ENCODE peak calls at places on chromosomes 16 and 17, in eight cellular contexts. One of them, this sample, is unnamed. For H3K27me3 and H3K9me3, the result is how much of the 10 kb centered on the place peaks cover.

GRCh38 chr17:59001158-59001814 is 105.4 kb downstream of the TRIM37 start:
- DNase-seq in thoracic aorta: no peak
- DNase-seq in right cardiac atrium: peak
- DNase-seq in fibroblast of lung: peak
- DNase-seq in upper lobe of left lung: peak
- DNase-seq in DND-41: no peak
- DNase-seq in cardiac muscle cell: no peak
- DNase-seq in H1: no peak
- DNase-seq in this sample: no peak

GRCh38 chr17:53900951-53901350 is 78.2 kb downstream of the KIF2B start:
- DNase-seq in H1: no peak
- DNase-seq in thoracic aorta: no peak
- DNase-seq in upper lobe of left lung: no peak
- DNase-seq in cardiac muscle cell: no peak
- DNase-seq in DND-41: no peak
- DNase-seq in right cardiac atrium: no peak
- DNase-seq in fibroblast of lung: no peak
- DNase-seq in this sample: no peak

GRCh38 chr17:77167472-77168306 is 26.9 kb downstream of the SEC14L1 start:
- DNase-seq in cardiac muscle cell: no peak
- DNase-seq in thoracic aorta: no peak
- DNase-seq in H1: no peak
- DNase-seq in fibroblast of lung: no peak
- DNase-seq in DND-41: no peak
- DNase-seq in right cardiac atrium: no peak
- DNase-seq in upper lobe of left lung: no peak
- DNase-seq in this sample: no peak

GRCh38 chr17:78665952-78666920 is 89.0 kb upstream of the DNAH17 start:
- DNase-seq in upper lobe of left lung: peak
- DNase-seq in right cardiac atrium: peak
- DNase-seq in thoracic aorta: no peak
- DNase-seq in DND-41: peak
- DNase-seq in fibroblast of lung: no peak
- DNase-seq in H1: no peak
- DNase-seq in cardiac muscle cell: peak
- DNase-seq in this sample: peak

GRCh38 chr16:68445458-68445857 is 2.9 kb downstream of the SMPD3 start:
- DNase-seq in cardiac muscle cell: peak
- DNase-seq in fibroblast of lung: peak
- DNase-seq in right cardiac atrium: no peak
- DNase-seq in DND-41: peak
- DNase-seq in thoracic aorta: no peak
- DNase-seq in H1: peak
- DNase-seq in upper lobe of left lung: peak
- DNase-seq in this sample: peak

GRCh38 chr17:57538730-57539456 is 206.2 kb downstream of the CCDC182 start:
- DNase-seq in fibroblast of lung: no peak
- DNase-seq in DND-41: no peak
- DNase-seq in cardiac muscle cell: no peak
- DNase-seq in thoracic aorta: no peak
- DNase-seq in H1: no peak
- DNase-seq in right cardiac atrium: no peak
- DNase-seq in upper lobe of left lung: no peak
- DNase-seq in this sample: no peak

GRCh38 chr17:12993631-12994030 is 24.2 kb downstream of the ELAC2 start:
- DNase-seq in upper lobe of left lung: no peak
- DNase-seq in fibroblast of lung: no peak
- DNase-seq in right cardiac atrium: no peak
- DNase-seq in DND-41: no peak
- DNase-seq in cardiac muscle cell: no peak
- DNase-seq in H1: no peak
- DNase-seq in thoracic aorta: no peak
- DNase-seq in this sample: no peak

GRCh38 chr17:1977583-1978395 is 47.3 kb downstream of the RTN4RL1 start:
- DNase-seq in fibroblast of lung: no peak
- DNase-seq in thoracic aorta: no peak
- DNase-seq in upper lobe of left lung: no peak
- DNase-seq in cardiac muscle cell: peak
- DNase-seq in DND-41: no peak
- DNase-seq in right cardiac atrium: no peak
- DNase-seq in H1: peak
- DNase-seq in this sample: no peak

GRCh38 chr16:14566599-14566998 is 63.5 kb downstream of the PARN start:
- DNase-seq in thoracic aorta: no peak
- DNase-seq in H1: peak
- DNase-seq in fibroblast of lung: no peak
- DNase-seq in cardiac muscle cell: no peak
- DNase-seq in upper lobe of left lung: no peak
- DNase-seq in right cardiac atrium: no peak
- DNase-seq in DND-41: no peak
- DNase-seq in this sample: no peak

GRCh38 chr16:27363797-27364196 is 38.2 kb upstream of the IL21R start:
- DNase-seq in DND-41: no peak
- DNase-seq in cardiac muscle cell: no peak
- DNase-seq in right cardiac atrium: peak
- DNase-seq in fibroblast of lung: no peak
- DNase-seq in thoracic aorta: no peak
- DNase-seq in H1: no peak
- DNase-seq in upper lobe of left lung: peak
- DNase-seq in this sample: no peak

GRCh38 chr17:77343031-77343866 is 202.5 kb downstream of the SEC14L1 start:
- DNase-seq in fibroblast of lung: no peak
- DNase-seq in cardiac muscle cell: no peak
- DNase-seq in H1: no peak
- DNase-seq in DND-41: no peak
- DNase-seq in right cardiac atrium: no peak
- DNase-seq in upper lobe of left lung: peak
- DNase-seq in thoracic aorta: no peak
- DNase-seq in this sample: no peak

GRCh38 chr16:79299154-79299799 is 301.3 kb downstream of the MAF start:
- DNase-seq in right cardiac atrium: no peak
- DNase-seq in DND-41: no peak
- DNase-seq in fibroblast of lung: no peak
- DNase-seq in H1: peak
- DNase-seq in cardiac muscle cell: no peak
- DNase-seq in upper lobe of left lung: no peak
- DNase-seq in thoracic aorta: no peak
- DNase-seq in this sample: peak

GRCh38 chr17:7984904-7985303 is 17.5 kb upstream of the GUCY2D start:
- DNase-seq in upper lobe of left lung: peak
- DNase-seq in fibroblast of lung: no peak
- DNase-seq in right cardiac atrium: no peak
- DNase-seq in DND-41: no peak
- DNase-seq in cardiac muscle cell: no peak
- DNase-seq in H1: no peak
- DNase-seq in thoracic aorta: no peak
- DNase-seq in this sample: no peak

GRCh38 chr17:45228985-45229517 is 7.4 kb downstream of the FMNL1 start:
- DNase-seq in upper lobe of left lung: peak
- DNase-seq in right cardiac atrium: peak
- DNase-seq in cardiac muscle cell: no peak
- DNase-seq in DND-41: peak
- DNase-seq in fibroblast of lung: peak
- DNase-seq in H1: no peak
- DNase-seq in thoracic aorta: peak
- DNase-seq in this sample: peak
- H3K27me3 ChIP-seq in upper lobe of left lung: under half
- H3K27me3 ChIP-seq in right cardiac atrium: under half
- H3K27me3 ChIP-seq in cardiac muscle cell: under half
- H3K27me3 ChIP-seq in DND-41: under half
- H3K27me3 ChIP-seq in fibroblast of lung: under half
- H3K27me3 ChIP-seq in H1: under half
- H3K27me3 ChIP-seq in thoracic aorta: under half
- H3K27me3 ChIP-seq in this sample: under half

GRCh38 chr16:4561565-4561964 is 5.4 kb downstream of the C16orf96 start:
- DNase-seq in DND-41: no peak
- DNase-seq in H1: no peak
- DNase-seq in upper lobe of left lung: no peak
- DNase-seq in cardiac muscle cell: no peak
- DNase-seq in fibroblast of lung: no peak
- DNase-seq in right cardiac atrium: no peak
- DNase-seq in thoracic aorta: no peak
- DNase-seq in this sample: no peak
- H3K9me3 ChIP-seq in DND-41: under half
- H3K9me3 ChIP-seq in H1: under half
- H3K9me3 ChIP-seq in upper lobe of left lung: under half
- H3K9me3 ChIP-seq in cardiac muscle cell: under half
- H3K9me3 ChIP-seq in fibroblast of lung: under half
- H3K9me3 ChIP-seq in right cardiac atrium: under half
- H3K9me3 ChIP-seq in thoracic aorta: under half
- H3K9me3 ChIP-seq in this sample: under half

DNA sequence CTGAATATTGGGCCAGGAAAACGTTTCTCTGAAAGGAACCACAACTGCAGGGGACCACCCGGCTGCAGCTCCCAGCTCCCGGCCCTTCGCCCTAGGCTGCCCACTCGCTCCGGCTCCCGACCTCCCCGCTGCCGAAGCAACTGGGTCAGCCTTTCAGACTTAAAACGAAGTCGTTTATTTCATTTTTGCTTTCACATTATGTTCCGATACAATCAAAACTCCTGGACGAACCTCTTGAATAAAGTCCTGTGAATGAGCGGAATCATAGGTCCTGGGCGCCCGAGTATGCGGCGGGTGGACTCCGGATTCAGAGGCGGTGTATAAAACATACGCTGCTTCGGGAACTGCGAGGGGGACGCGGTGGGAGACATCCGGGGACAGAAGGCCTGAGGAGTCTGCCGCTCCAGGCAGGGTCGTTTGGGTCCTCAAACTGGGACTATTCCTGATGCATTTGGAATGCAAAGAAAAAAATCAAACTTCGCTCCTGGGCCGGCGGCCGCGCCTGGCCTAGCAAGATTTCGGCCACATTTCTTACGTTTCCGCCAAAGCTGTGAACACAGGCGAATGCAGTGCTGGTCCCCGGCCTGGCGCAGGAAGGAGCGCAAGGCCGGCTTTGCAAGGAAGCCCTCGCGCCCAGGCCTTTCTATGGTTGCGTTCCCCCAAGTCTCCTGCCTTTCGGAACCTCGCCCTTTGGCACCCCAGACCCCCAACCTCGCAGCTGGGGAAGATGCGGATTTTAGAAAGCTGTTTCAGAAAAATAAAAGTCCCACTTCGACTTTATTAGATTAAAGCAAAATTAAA is 3.7 kb downstream of the CBLN1 start:
- DNase-seq in fibroblast of lung: no peak
- DNase-seq in right cardiac atrium: no peak
- DNase-seq in DND-41: no peak
- DNase-seq in cardiac muscle cell: no peak
- DNase-seq in H1: peak
- DNase-seq in upper lobe of left lung: no peak
- DNase-seq in thoracic aorta: no peak
- DNase-seq in this sample: no peak
- H3K27me3 ChIP-seq in fibroblast of lung: under half
- H3K27me3 ChIP-seq in right cardiac atrium: under half
- H3K27me3 ChIP-seq in DND-41: under half
- H3K27me3 ChIP-seq in cardiac muscle cell: half or more
- H3K27me3 ChIP-seq in H1: half or more
- H3K27me3 ChIP-seq in upper lobe of left lung: half or more
- H3K27me3 ChIP-seq in thoracic aorta: under half
- H3K27me3 ChIP-seq in this sample: under half

DNA sequence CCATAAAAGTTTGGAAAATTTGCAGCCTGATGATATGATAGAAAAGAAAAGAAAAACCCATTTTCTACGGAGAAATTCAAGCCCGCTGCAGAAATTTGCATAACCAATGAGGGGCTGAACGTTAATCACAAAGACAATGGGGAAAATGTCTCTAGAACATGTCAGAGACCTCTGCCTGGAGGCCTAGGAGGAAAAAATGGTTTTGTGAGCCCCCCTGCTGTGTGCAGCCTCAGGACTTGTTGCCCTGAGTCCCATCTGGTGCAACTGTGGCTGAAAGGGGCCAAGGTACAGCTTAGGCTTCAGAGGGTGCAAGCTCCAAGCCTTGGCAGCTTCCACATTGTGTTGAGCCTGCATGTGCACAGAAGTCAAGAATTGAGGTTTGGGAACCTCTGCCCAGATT is 1267.4 kb upstream of the GOT2 start:
- DNase-seq in cardiac muscle cell: no peak
- DNase-seq in fibroblast of lung: no peak
- DNase-seq in upper lobe of left lung: no peak
- DNase-seq in H1: no peak
- DNase-seq in thoracic aorta: no peak
- DNase-seq in DND-41: no peak
- DNase-seq in right cardiac atrium: no peak
- DNase-seq in this sample: no peak
- H3K9me3 ChIP-seq in cardiac muscle cell: under half
- H3K9me3 ChIP-seq in fibroblast of lung: under half
- H3K9me3 ChIP-seq in upper lobe of left lung: under half
- H3K9me3 ChIP-seq in H1: under half
- H3K9me3 ChIP-seq in thoracic aorta: under half
- H3K9me3 ChIP-seq in DND-41: under half
- H3K9me3 ChIP-seq in right cardiac atrium: under half
- H3K9me3 ChIP-seq in this sample: under half

GRCh38 chr17:3669085-3669347 is 404 bp downstream of the EMC6 start:
- DNase-seq in H1: no peak
- DNase-seq in right cardiac atrium: no peak
- DNase-seq in fibroblast of lung: no peak
- DNase-seq in upper lobe of left lung: no peak
- DNase-seq in cardiac muscle cell: no peak
- DNase-seq in DND-41: no peak
- DNase-seq in thoracic aorta: no peak
- DNase-seq in this sample: no peak
- H3K27me3 ChIP-seq in H1: under half
- H3K27me3 ChIP-seq in right cardiac atrium: under half
- H3K27me3 ChIP-seq in fibroblast of lung: under half
- H3K27me3 ChIP-seq in upper lobe of left lung: under half
- H3K27me3 ChIP-seq in cardiac muscle cell: under half
- H3K27me3 ChIP-seq in DND-41: under half
- H3K27me3 ChIP-seq in thoracic aorta: under half
- H3K27me3 ChIP-seq in this sample: under half

DNA sequence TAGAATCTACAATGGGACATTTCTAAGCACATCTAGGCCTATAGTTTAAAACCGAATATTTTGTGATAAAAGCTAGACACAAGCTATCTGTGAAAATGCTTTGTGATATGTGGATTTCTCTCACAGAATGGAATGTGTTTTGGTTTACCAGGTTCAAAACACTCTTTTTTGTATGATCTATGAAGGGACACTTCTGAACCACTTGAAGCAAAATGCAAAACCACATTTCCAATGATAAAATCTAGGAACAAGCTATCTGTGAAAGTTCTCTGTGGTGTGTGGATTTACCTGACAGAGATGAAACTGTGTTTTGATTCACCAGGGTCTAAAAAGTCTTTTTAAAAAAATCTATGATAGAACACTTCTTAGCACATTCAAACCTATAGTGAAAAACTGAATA is 2192.4 kb downstream of the TP53TG3F start:
- DNase-seq in upper lobe of left lung: no peak
- DNase-seq in right cardiac atrium: no peak
- DNase-seq in DND-41: no peak
- DNase-seq in H1: no peak
- DNase-seq in fibroblast of lung: no peak
- DNase-seq in thoracic aorta: no peak
- DNase-seq in cardiac muscle cell: no peak
- DNase-seq in this sample: no peak
- H3K9me3 ChIP-seq in upper lobe of left lung: under half
- H3K9me3 ChIP-seq in right cardiac atrium: under half
- H3K9me3 ChIP-seq in DND-41: under half
- H3K9me3 ChIP-seq in H1: half or more
- H3K9me3 ChIP-seq in fibroblast of lung: under half
- H3K9me3 ChIP-seq in thoracic aorta: under half
- H3K9me3 ChIP-seq in cardiac muscle cell: under half
- H3K9me3 ChIP-seq in this sample: under half